ENCODE peak calls at places on chromosomes 4 and X, in seven cellular contexts. P, B, J, G, A, N and F are unnamed samples.

GRCh38 chrX:103919336-103919682 is 43.1 kb upstream of the TMSB15B start:
- DNase-seq in J (no peak), P (peak), B (no peak), G (peak), N (no peak), A (peak), F (no peak)

GRCh38 chrX:45479835-45480422 is 279.3 kb upstream of the DIPK2B start:
- DNase-seq in J (no peak), A (no peak), P (no peak), N (no peak), B (no peak), G (peak), F (no peak)

GRCh38 chr4:174631901-174632758 is 109.8 kb upstream of the HPGD start:
- DNase-seq in P (no peak), G (peak), A (no peak), B (no peak), J (no peak), N (no peak), F (no peak)

GRCh38 chr4:109155682-109156243 is 146.7 kb downstream of the COL25A1 start:
- DNase-seq in B (no peak), A (no peak), P (no peak), N (no peak), G (no peak), J (no peak), F (no peak)

GRCh38 chr4:110949516-110949915 is 326.6 kb upstream of the PITX2 start:
- DNase-seq in P (no peak), B (no peak), N (no peak), G (no peak), J (no peak), A (no peak), F (no peak)

GRCh38 chrX:67777148-67777547 is 233.3 kb downstream of the AR start:
- DNase-seq in G (no peak), B (no peak), P (no peak), J (no peak), A (no peak), N (no peak), F (no peak)

GRCh38 chr4:8582436-8582835 is 2.2 kb downstream of the GPR78 start:
- DNase-seq in G (no peak), A (no peak), N (no peak), J (no peak), B (no peak), P (no peak), F (no peak)

GRCh38 chr4:7240341-7240740 is 48.0 kb downstream of the SORCS2 start:
- DNase-seq in P (no peak), J (no peak), A (no peak), B (no peak), N (no peak), G (no peak), F (no peak)

GRCh38 chrX:109709129-109709631 is 23.9 kb downstream of the ACSL4 start:
- DNase-seq in J (no peak), P (no peak), B (no peak), N (no peak), A (no peak), G (peak), F (no peak)

GRCh38 chr4:119059221-119059620 is 76.4 kb upstream of the MYOZ2 start:
- DNase-seq in G (no peak), P (no peak), B (no peak), N (no peak), J (no peak), A (no peak), F (no peak)

GRCh38 chr4:153207561-153207960 is 3.3 kb downstream of the TRIM2 start:
- DNase-seq in A (no peak), B (no peak), G (no peak), P (peak), N (no peak), J (no peak), F (peak)

GRCh38 chrX:18290200-18290599 is 64.3 kb downstream of the SCML2 start:
- DNase-seq in B (no peak), P (no peak), A (peak), N (no peak), J (no peak), G (no peak), F (no peak)

GRCh38 chr4:6961496-6962210 is 52.0 kb downstream of the TBC1D14 start:
- DNase-seq in J (no peak), B (no peak), A (no peak), N (no peak), P (no peak), G (no peak), F (no peak)

GRCh38 chrX:16643160-16643559 is 6.8 kb upstream of the S100G start:
- DNase-seq in B (no peak), N (no peak), P (no peak), A (no peak), J (no peak), G (no peak), F (no peak)

GRCh38 chr4:153063490-153063889 is 127.4 kb downstream of the FHDC1 start:
- DNase-seq in A (no peak), N (no peak), J (no peak), G (no peak), B (no peak), P (no peak), F (no peak)

GRCh38 chr4:23811045-23811620 is 78.7 kb downstream of the PPARGC1A start:
- DNase-seq in J (no peak), N (no peak), G (no peak), A (no peak), B (no peak), P (no peak), F (no peak)

GRCh38 chr4:38131371-38132139 is 171.4 kb downstream of the PTTG2 start:
- DNase-seq in B (peak), J (peak), G (no peak), N (no peak), P (no peak), A (no peak), F (peak)

GRCh38 chr4:16516796-16517413 is 290.6 kb upstream of the TAPT1 start:
- DNase-seq in N (peak), J (no peak), G (peak), P (peak), A (peak), B (no peak), F (peak)

GRCh38 chr4:126306152-126306869 is 991.6 kb downstream of the FAT4 start:
- DNase-seq in B (no peak), N (no peak), J (no peak), P (no peak), G (peak), A (no peak), F (no peak)